ENCODE peak calls at places on chromosomes 7 and 10, in six cellular contexts. M, E, I, Y, W and Z are unnamed samples.

GRCh38 chr7:132865766-132866531 is 215.9 kb downstream of the CHCHD3 start:
- DNase-seq in Y (peak; percentile 4), M (peak; percentile 28), W (no peak), E (no peak), I (peak; percentile 92), Z (no peak)

GRCh38 chr10:6091630-6092029 is 2.8 kb downstream of the RBM17 start:
- DNase-seq in W (no peak), Y (no peak), M (peak; percentile 70), E (no peak), I (no peak), Z (no peak)

GRCh38 chr7:519429-519973 is at the start of gene PDGFA:
- DNase-seq in E (peak; percentile 61), I (peak; percentile 57), Y (peak; percentile 40), M (peak; percentile 57), W (no peak), Z (no peak)

GRCh38 chr10:74417397-74417796 is 266.4 kb downstream of the ADK start:
- DNase-seq in E (no peak), Y (no peak), W (no peak), I (no peak), M (no peak), Z (no peak)

GRCh38 chr7:18494821-18495408 is 634 bp upstream of the HDAC9 start:
- DNase-seq in W (no peak), E (peak; percentile 69), Y (peak; percentile 61), I (no peak), M (peak; percentile 57), Z (no peak)

GRCh38 chr7:102125127-102125561 is 161.5 kb upstream of the SH2B2 start:
- DNase-seq in M (peak; percentile 88), I (peak; percentile 90), W (no peak), Y (peak; percentile 86), E (no peak), Z (peak; percentile 37)

GRCh38 chr10:96023168-96023567 is 20.2 kb upstream of the CCNJ start:
- DNase-seq in M (no peak), E (no peak), I (no peak), Y (no peak), W (no peak), Z (no peak)

GRCh38 chr7:33905389-33906032 is at the start of gene BMPER:
- DNase-seq in I (peak; percentile 64), E (peak; percentile 8), W (no peak), M (peak; percentile 61), Y (peak; percentile 51), Z (no peak)

GRCh38 chr10:55631071-55631654 is 729.9 kb downstream of the ZWINT start:
- DNase-seq in E (peak; percentile 52), Y (peak; percentile 20), W (peak; percentile 6), I (no peak), M (peak; percentile 21), Z (no peak)